ENCODE peak calls at places on chromosomes 2 and 18, in ten cellular contexts. One of them, this sample, is unnamed.

GRCh38 chr2:19070866-19071265 is 287.6 kb downstream of the OSR1 start:
- DNase-seq in epithelial cell of esophagus: no peak
- DNase-seq in HepG2: no peak
- DNase-seq in adrenal gland: no peak
- DNase-seq in PC-3: peak
- DNase-seq in lower leg skin: no peak
- DNase-seq in GM13976: no peak
- DNase-seq in psoas muscle: no peak
- DNase-seq in uterus: no peak
- DNase-seq in neural progenitor cell: no peak
- DNase-seq in this sample: no peak

GRCh38 chr2:28166956-28167355 is 225.7 kb upstream of the FOSL2 start:
- DNase-seq in epithelial cell of esophagus: peak
- DNase-seq in HepG2: no peak
- DNase-seq in adrenal gland: no peak
- DNase-seq in PC-3: peak
- DNase-seq in lower leg skin: no peak
- DNase-seq in GM13976: no peak
- DNase-seq in psoas muscle: no peak
- DNase-seq in uterus: no peak
- DNase-seq in neural progenitor cell: no peak
- DNase-seq in this sample: no peak

GRCh38 chr2:191566347-191566746 is 111.6 kb upstream of the NABP1 start:
- DNase-seq in epithelial cell of esophagus: peak
- DNase-seq in HepG2: peak
- DNase-seq in adrenal gland: peak
- DNase-seq in PC-3: peak
- DNase-seq in lower leg skin: no peak
- DNase-seq in GM13976: peak
- DNase-seq in psoas muscle: peak
- DNase-seq in uterus: peak
- DNase-seq in neural progenitor cell: peak
- DNase-seq in this sample: no peak

GRCh38 chr2:147483293-147483669 is 361.5 kb upstream of the ACVR2A start:
- DNase-seq in epithelial cell of esophagus: peak
- DNase-seq in HepG2: no peak
- DNase-seq in adrenal gland: no peak
- DNase-seq in PC-3: no peak
- DNase-seq in lower leg skin: no peak
- DNase-seq in GM13976: no peak
- DNase-seq in psoas muscle: no peak
- DNase-seq in uterus: no peak
- DNase-seq in neural progenitor cell: no peak
- DNase-seq in this sample: no peak

GRCh38 chr2:220510668-220511067 is 883.2 kb downstream of the SLC4A3 start:
- DNase-seq in epithelial cell of esophagus: no peak
- DNase-seq in HepG2: no peak
- DNase-seq in adrenal gland: no peak
- DNase-seq in PC-3: peak
- DNase-seq in lower leg skin: no peak
- DNase-seq in GM13976: no peak
- DNase-seq in psoas muscle: no peak
- DNase-seq in uterus: no peak
- DNase-seq in neural progenitor cell: no peak
- DNase-seq in this sample: no peak

GRCh38 chr2:162113771-162114168 is 38.3 kb downstream of the GCG start:
- DNase-seq in epithelial cell of esophagus: peak
- DNase-seq in HepG2: peak
- DNase-seq in adrenal gland: peak
- DNase-seq in PC-3: no peak
- DNase-seq in lower leg skin: no peak
- DNase-seq in GM13976: no peak
- DNase-seq in psoas muscle: no peak
- DNase-seq in uterus: no peak
- DNase-seq in neural progenitor cell: no peak
- DNase-seq in this sample: no peak

GRCh38 chr2:142112648-142113278 is 18.1 kb downstream of the LRP1B start:
- DNase-seq in epithelial cell of esophagus: peak
- DNase-seq in HepG2: no peak
- DNase-seq in adrenal gland: peak
- DNase-seq in PC-3: peak
- DNase-seq in lower leg skin: no peak
- DNase-seq in GM13976: no peak
- DNase-seq in psoas muscle: no peak
- DNase-seq in uterus: no peak
- DNase-seq in neural progenitor cell: no peak
- DNase-seq in this sample: no peak

GRCh38 chr18:59426855-59427254 is 67.8 kb upstream of the LMAN1 start:
- DNase-seq in epithelial cell of esophagus: peak
- DNase-seq in HepG2: no peak
- DNase-seq in adrenal gland: no peak
- DNase-seq in PC-3: no peak
- DNase-seq in lower leg skin: no peak
- DNase-seq in GM13976: no peak
- DNase-seq in psoas muscle: no peak
- DNase-seq in uterus: no peak
- DNase-seq in neural progenitor cell: no peak
- DNase-seq in this sample: no peak

GRCh38 chr2:80037310-80037709 is 267.2 kb downstream of the LRRTM1 start:
- DNase-seq in epithelial cell of esophagus: no peak
- DNase-seq in HepG2: no peak
- DNase-seq in adrenal gland: no peak
- DNase-seq in PC-3: no peak
- DNase-seq in lower leg skin: no peak
- DNase-seq in GM13976: no peak
- DNase-seq in psoas muscle: no peak
- DNase-seq in uterus: no peak
- DNase-seq in neural progenitor cell: no peak
- DNase-seq in this sample: no peak

GRCh38 chr2:239940861-239941570 is 84.1 kb downstream of the NDUFA10 start:
- DNase-seq in epithelial cell of esophagus: no peak
- DNase-seq in HepG2: no peak
- DNase-seq in adrenal gland: no peak
- DNase-seq in PC-3: no peak
- DNase-seq in lower leg skin: peak
- DNase-seq in GM13976: no peak
- DNase-seq in psoas muscle: no peak
- DNase-seq in uterus: no peak
- DNase-seq in neural progenitor cell: no peak
- DNase-seq in this sample: peak

GRCh38 chr18:27785815-27786537 is 391.0 kb downstream of the CDH2 start:
- DNase-seq in epithelial cell of esophagus: no peak
- DNase-seq in HepG2: no peak
- DNase-seq in adrenal gland: no peak
- DNase-seq in PC-3: no peak
- DNase-seq in lower leg skin: no peak
- DNase-seq in GM13976: no peak
- DNase-seq in psoas muscle: no peak
- DNase-seq in uterus: no peak
- DNase-seq in neural progenitor cell: no peak
- DNase-seq in this sample: peak

GRCh38 chr2:105403785-105404698 is 5.2 kb upstream of the FHL2 start:
- DNase-seq in epithelial cell of esophagus: peak
- DNase-seq in HepG2: no peak
- DNase-seq in adrenal gland: no peak
- DNase-seq in PC-3: peak
- DNase-seq in lower leg skin: peak
- DNase-seq in GM13976: no peak
- DNase-seq in psoas muscle: no peak
- DNase-seq in uterus: peak
- DNase-seq in neural progenitor cell: no peak
- DNase-seq in this sample: no peak

GRCh38 chr2:15559379-15559778 is 1.8 kb downstream of the NBAS start:
- DNase-seq in epithelial cell of esophagus: no peak
- DNase-seq in HepG2: no peak
- DNase-seq in adrenal gland: no peak
- DNase-seq in PC-3: no peak
- DNase-seq in lower leg skin: no peak
- DNase-seq in GM13976: no peak
- DNase-seq in psoas muscle: no peak
- DNase-seq in uterus: no peak
- DNase-seq in neural progenitor cell: no peak
- DNase-seq in this sample: no peak

GRCh38 chr2:101415220-101415619 is 27.9 kb upstream of the CREG2 start:
- DNase-seq in epithelial cell of esophagus: no peak
- DNase-seq in HepG2: no peak
- DNase-seq in adrenal gland: no peak
- DNase-seq in PC-3: no peak
- DNase-seq in lower leg skin: no peak
- DNase-seq in GM13976: no peak
- DNase-seq in psoas muscle: no peak
- DNase-seq in uterus: no peak
- DNase-seq in neural progenitor cell: no peak
- DNase-seq in this sample: no peak

DNA sequence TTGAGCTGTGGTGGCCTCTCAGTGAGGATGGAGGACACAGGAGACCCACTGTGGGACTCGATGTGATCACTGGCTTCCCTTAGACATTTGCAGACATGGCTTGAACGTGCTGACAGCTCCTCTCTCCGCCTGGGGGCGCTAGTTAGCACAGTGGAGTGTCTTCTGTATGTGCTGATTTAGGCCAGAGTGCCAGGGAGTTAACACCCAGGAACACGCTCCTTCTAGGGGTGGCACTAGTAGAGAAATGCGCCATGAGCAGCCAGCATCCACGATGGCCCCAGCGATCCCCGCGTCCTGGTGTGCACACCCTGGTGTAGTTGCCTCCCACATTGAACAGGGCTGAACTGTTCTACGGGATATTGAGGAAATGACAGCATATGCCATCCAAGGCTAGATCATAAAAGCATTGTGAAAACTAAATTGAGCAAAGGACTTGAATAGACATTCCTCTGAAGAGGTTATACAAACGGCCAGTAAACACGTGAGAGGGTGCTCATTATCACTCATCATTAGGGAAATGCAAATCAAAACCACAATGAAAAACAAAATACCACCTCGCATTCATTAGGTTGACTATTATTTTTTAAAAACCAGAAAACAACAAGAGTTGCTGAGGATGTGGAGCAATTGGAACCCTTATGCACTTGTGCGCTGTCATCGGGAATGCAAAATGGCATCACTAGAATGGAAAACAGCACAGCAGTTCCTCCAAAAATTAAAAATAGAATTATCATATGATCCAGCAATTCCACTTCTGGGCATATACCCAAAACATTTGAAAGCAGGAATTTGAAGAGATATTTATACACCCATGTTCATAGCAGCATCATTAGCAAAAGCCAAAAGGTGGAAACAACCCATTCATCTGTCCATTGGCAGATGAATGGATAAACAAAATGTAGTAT is 11.6 kb upstream of the NMUR1 start:
- DNase-seq in epithelial cell of esophagus: no peak
- DNase-seq in HepG2: no peak
- DNase-seq in adrenal gland: no peak
- DNase-seq in PC-3: no peak
- DNase-seq in lower leg skin: peak
- DNase-seq in GM13976: no peak
- DNase-seq in psoas muscle: peak
- DNase-seq in uterus: no peak
- DNase-seq in neural progenitor cell: peak
- DNase-seq in this sample: no peak
- TF ChIP-seq CTCF in epithelial cell of esophagus: no peak
- TF ChIP-seq CTCF in HepG2: peak
- TF ChIP-seq CTCF in adrenal gland: no peak
- TF ChIP-seq CTCF in PC-3: peak
- TF ChIP-seq CTCF in lower leg skin: no peak
- TF ChIP-seq CTCF in GM13976: no peak
- TF ChIP-seq CTCF in psoas muscle: no peak
- TF ChIP-seq CTCF in uterus: no peak
- TF ChIP-seq CTCF in neural progenitor cell: peak
- TF ChIP-seq CTCF in this sample: peak

GRCh38 chr18:67463829-67464228 is 52.7 kb downstream of the DSEL start:
- DNase-seq in epithelial cell of esophagus: peak
- DNase-seq in HepG2: no peak
- DNase-seq in adrenal gland: no peak
- DNase-seq in PC-3: peak
- DNase-seq in lower leg skin: no peak
- DNase-seq in GM13976: no peak
- DNase-seq in psoas muscle: no peak
- DNase-seq in uterus: no peak
- DNase-seq in neural progenitor cell: no peak
- DNase-seq in this sample: no peak
- TF ChIP-seq CTCF in epithelial cell of esophagus: peak
- TF ChIP-seq CTCF in HepG2: no peak
- TF ChIP-seq CTCF in adrenal gland: no peak
- TF ChIP-seq CTCF in PC-3: peak
- TF ChIP-seq CTCF in lower leg skin: no peak
- TF ChIP-seq CTCF in GM13976: peak
- TF ChIP-seq CTCF in psoas muscle: no peak
- TF ChIP-seq CTCF in uterus: no peak
- TF ChIP-seq CTCF in neural progenitor cell: peak
- TF ChIP-seq CTCF in this sample: no peak

DNA sequence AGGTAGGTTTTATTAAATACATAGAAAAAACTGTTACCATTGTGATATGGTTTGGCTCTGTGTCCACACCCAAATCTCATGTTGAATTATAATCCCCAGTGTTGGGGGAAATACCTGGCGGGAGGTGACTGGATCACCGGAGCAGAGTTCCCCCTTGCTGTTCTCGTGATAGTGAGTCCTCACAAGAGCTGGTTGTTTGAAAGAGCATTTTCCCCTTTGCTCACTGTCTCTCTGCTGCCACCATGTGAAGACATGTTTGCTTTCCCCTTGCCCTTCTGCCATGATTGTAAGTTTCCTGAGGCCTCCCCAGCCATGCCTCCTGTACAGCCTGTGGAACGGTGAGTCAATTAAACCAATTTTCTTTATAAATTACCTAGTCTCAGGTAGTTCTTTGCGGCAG is 352.7 kb upstream of the SLC39A10 start:
- DNase-seq in epithelial cell of esophagus: peak
- DNase-seq in HepG2: peak
- DNase-seq in adrenal gland: peak
- DNase-seq in PC-3: peak
- DNase-seq in lower leg skin: peak
- DNase-seq in GM13976: no peak
- DNase-seq in psoas muscle: no peak
- DNase-seq in uterus: no peak
- DNase-seq in neural progenitor cell: peak
- DNase-seq in this sample: no peak
- TF ChIP-seq CTCF in epithelial cell of esophagus: peak
- TF ChIP-seq CTCF in HepG2: peak
- TF ChIP-seq CTCF in adrenal gland: peak
- TF ChIP-seq CTCF in PC-3: peak
- TF ChIP-seq CTCF in lower leg skin: no peak
- TF ChIP-seq CTCF in GM13976: peak
- TF ChIP-seq CTCF in psoas muscle: no peak
- TF ChIP-seq CTCF in uterus: no peak
- TF ChIP-seq CTCF in neural progenitor cell: peak
- TF ChIP-seq CTCF in this sample: no peak

DNA sequence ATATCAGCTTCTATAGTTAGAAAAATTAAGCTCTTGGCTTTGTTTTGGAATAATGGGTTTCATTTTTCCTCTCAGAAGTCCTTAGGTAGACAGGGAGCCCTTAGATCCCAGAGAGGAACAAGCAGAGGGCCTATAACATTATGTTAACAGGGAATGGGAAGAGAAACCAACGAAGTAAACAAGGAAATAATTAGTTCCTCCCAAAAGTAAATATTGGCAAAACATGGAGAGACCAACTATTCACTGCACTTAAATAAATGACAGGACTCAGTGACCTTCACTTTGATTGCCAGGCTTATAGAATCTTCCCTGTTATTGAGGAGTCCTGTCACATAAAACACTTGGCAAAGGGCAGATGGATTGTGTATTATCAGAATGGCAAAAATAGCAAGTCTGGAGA is 5.3 kb downstream of the CRIM1 start:
- DNase-seq in epithelial cell of esophagus: no peak
- DNase-seq in HepG2: no peak
- DNase-seq in adrenal gland: no peak
- DNase-seq in PC-3: no peak
- DNase-seq in lower leg skin: no peak
- DNase-seq in GM13976: no peak
- DNase-seq in psoas muscle: no peak
- DNase-seq in uterus: no peak
- DNase-seq in neural progenitor cell: no peak
- DNase-seq in this sample: no peak
- TF ChIP-seq CTCF in epithelial cell of esophagus: no peak
- TF ChIP-seq CTCF in HepG2: no peak
- TF ChIP-seq CTCF in adrenal gland: no peak
- TF ChIP-seq CTCF in PC-3: no peak
- TF ChIP-seq CTCF in lower leg skin: no peak
- TF ChIP-seq CTCF in GM13976: no peak
- TF ChIP-seq CTCF in psoas muscle: no peak
- TF ChIP-seq CTCF in uterus: no peak
- TF ChIP-seq CTCF in neural progenitor cell: no peak
- TF ChIP-seq CTCF in this sample: no peak